ENCODE peak calls at places on chromosomes 4 and X, in eight cellular contexts. B is activated CD4-positive, alpha-beta T cell treated with anti-CD3 and anti-CD28 coated beads, Interleukin-2, amount 10 ng/mL, durations not matched to agents 7 days and 5 days; F is ovary; V is NCI-H774; N is osteocyte; K is M059J; R is kidney tubule cell; S is fibroblast of gingiva. D is an unnamed sample.

GRCh38 chrX:16585486-16586370 is 64.2 kb upstream of the S100G start:
- DNase-seq in K (peak; percentile 32), S (no peak), F (no peak), R (no peak), N (no peak), B (no peak), V (no peak), D (no peak)

GRCh38 chr4:8307126-8307525 is 37.6 kb downstream of the HTRA3 start:
- DNase-seq in N (no peak), R (no peak), B (no peak), F (no peak), K (no peak), S (no peak), V (no peak), D (no peak)

GRCh38 chrX:49101629-49101984 is 21.9 kb upstream of the WDR45 start:
- DNase-seq in R (no peak), V (no peak), F (no peak), S (no peak), K (no peak), N (no peak), B (no peak), D (no peak)

GRCh38 chr4:181166742-181167399 is 1076.3 kb upstream of the TENM3 start:
- DNase-seq in R (no peak), V (no peak), S (no peak), K (no peak), F (no peak), B (no peak), N (no peak), D (no peak)

GRCh38 chrX:88586317-88586716 is 160.7 kb upstream of the CPXCR1 start:
- DNase-seq in B (no peak), K (no peak), V (no peak), R (no peak), F (no peak), N (no peak), S (no peak), D (no peak)

GRCh38 chr4:8439914-8440490 is 521 bp downstream of the ACOX3 start:
- DNase-seq in S (peak; percentile 26), F (no peak), K (no peak), B (peak; percentile 30), V (no peak), N (no peak), R (no peak), D (no peak)

GRCh38 chr4:53646792-53647191 is 55.5 kb upstream of the LNX1 start:
- DNase-seq in V (peak; percentile 84), R (no peak), F (no peak), S (no peak), K (no peak), B (no peak), N (no peak), D (no peak)

GRCh38 chr4:34046580-34046979 is 2197.7 kb downstream of the ARAP2 start:
- DNase-seq in V (no peak), N (no peak), B (no peak), F (no peak), R (peak; percentile 83), K (peak; percentile 92), S (peak; percentile 11), D (no peak)

GRCh38 chrX:71320126-71320525 is 18.6 kb downstream of the ITGB1BP2 start:
- DNase-seq in V (no peak), S (no peak), B (no peak), K (no peak), F (no peak), N (no peak), R (no peak), D (no peak)

D was measured in SK-N-SH.